ENCODE peak calls at places on chromosomes 2 and 18, in five cellular contexts. N is SK-N-SH, G is OCI-LY7, O is GM23248, T is hepatocyte. A is an unnamed sample.
A peak's percentile ranks its signal among the peaks of the same experiment; 100 is the strongest.

GRCh38 chr2:286774-287392 is 1.0 kb downstream of the ALKAL2 start:
- DNase-seq in G (no peak), N (peak; percentile 42), T (peak; percentile 16), O (no peak), A (no peak)

GRCh38 chr2:96546321-96546720 is 9.8 kb downstream of the ARID5A start:
- DNase-seq in O (no peak), T (no peak), G (no peak), N (no peak), A (no peak)

GRCh38 chr2:100262555-100263320 is 59.6 kb downstream of the LONRF2 start:
- DNase-seq in N (peak; percentile 78), O (peak; percentile 50), T (peak; percentile 69), G (peak; percentile 66), A (peak; percentile 54)

GRCh38 chr2:171318463-171318934 is 115.3 kb downstream of the METTL8 start:
- DNase-seq in O (peak; percentile 19), G (peak; percentile 58), N (no peak), T (no peak), A (no peak)

GRCh38 chr2:48423376-48423775 is 106.6 kb upstream of the STON1 start:
- DNase-seq in G (no peak), O (peak; percentile 96), T (no peak), N (no peak), A (no peak)

GRCh38 chr2:206521612-206522011 is 78.3 kb downstream of the ADAM23 start:
- DNase-seq in O (no peak), N (no peak), T (no peak), G (no peak), A (no peak)

GRCh38 chr18:7822435-7823425 is 255.6 kb downstream of the PTPRM start:
- DNase-seq in O (no peak), N (no peak), G (peak; percentile 16), T (no peak), A (no peak)

GRCh38 chr18:11951390-11951851 is 29.9 kb upstream of the IMPA2 start:
- DNase-seq in O (no peak), N (no peak), T (peak; percentile 30), G (no peak), A (no peak)

GRCh38 chr18:58490238-58490637 is 138.7 kb downstream of the ALPK2 start:
- DNase-seq in O (no peak), G (no peak), T (no peak), N (no peak), A (no peak)

GRCh38 chr2:194822657-194823056 is 834.4 kb upstream of the SLC39A10 start:
- DNase-seq in T (no peak), O (no peak), G (no peak), N (no peak), A (peak; percentile 18)

GRCh38 chr18:3758531-3758930 is 308.6 kb downstream of the TGIF1 start:
- DNase-seq in T (no peak), N (no peak), G (no peak), O (peak; percentile 49), A (peak; percentile 6)

GRCh38 chr2:134154269-134154668 is 99.6 kb upstream of the MGAT5 start:
- DNase-seq in N (no peak), G (peak; percentile 16), O (no peak), T (no peak), A (no peak)

GRCh38 chr2:44804406-44805235 is 136.9 kb upstream of the SIX3 start:
- DNase-seq in O (no peak), T (no peak), N (no peak), G (no peak), A (no peak)

GRCh38 chr2:23589739-23590138 is 204.8 kb downstream of the KLHL29 start:
- DNase-seq in T (no peak), N (no peak), O (no peak), G (no peak), A (no peak)

GRCh38 chr2:215454519-215454918 is 18.7 kb upstream of the FN1 start:
- DNase-seq in G (peak; percentile 33), N (peak; percentile 42), O (peak; percentile 55), T (peak; percentile 47), A (peak; percentile 12)

GRCh38 chr2:96259497-96259921 is 6.3 kb downstream of the TMEM127 start:
- DNase-seq in N (no peak), O (no peak), G (no peak), T (peak; percentile 28), A (no peak)

GRCh38 chr2:102703748-102704147 is 58.1 kb upstream of the TMEM182 start:
- DNase-seq in T (peak; percentile 54), G (peak; percentile 7), N (no peak), O (peak; percentile 46), A (peak; percentile 23)

GRCh38 chr2:64918220-64918886 is 70.8 kb upstream of the SLC1A4 start:
- DNase-seq in N (no peak), G (no peak), T (no peak), O (no peak), A (no peak)

GRCh38 chr18:58576641-58577251 is 52.1 kb downstream of the ALPK2 start:
- DNase-seq in N (no peak), T (no peak), O (no peak), G (no peak), A (no peak)

GRCh38 chr18:26867471-26867870 is 2.0 kb upstream of the AQP4 start:
- DNase-seq in O (no peak), T (no peak), G (no peak), N (no peak), A (no peak)

GRCh38 chr2:170177950-170178781 is at the start of gene MYO3B:
- DNase-seq in G (no peak), T (no peak), N (no peak), O (peak; percentile 81), A (no peak)

GRCh38 chr2:85737481-85737880 is 16.3 kb upstream of the ATOH8 start:
- DNase-seq in O (peak; percentile 97), G (no peak), T (peak; percentile 58), N (no peak), A (no peak)

GRCh38 chr2:25996844-25997243 is 14.5 kb upstream of the KIF3C start:
- DNase-seq in G (no peak), O (peak; percentile 31), N (no peak), T (no peak), A (no peak)

GRCh38 chr18:4831791-4832375 is 365.2 kb downstream of the AKAIN1 start:
- DNase-seq in T (no peak), G (no peak), N (no peak), O (no peak), A (no peak)

GRCh38 chr2:28389399-28390240 is 3.0 kb upstream of the FOSL2 start:
- DNase-seq in T (no peak), O (no peak), N (peak; percentile 89), G (no peak), A (no peak)

GRCh38 chr18:59272221-59272888 is 899 bp downstream of the RAX start:
- DNase-seq in O (peak; percentile 52), T (no peak), G (no peak), N (peak; percentile 32), A (no peak)

GRCh38 chr2:209426432-209426831 is 2.6 kb downstream of the MAP2 start:
- DNase-seq in O (no peak), G (no peak), N (peak; percentile 9), T (no peak), A (no peak)

GRCh38 chr2:67289921-67290371 is 107.2 kb upstream of the ETAA1 start:
- DNase-seq in N (no peak), T (no peak), G (no peak), O (peak; percentile 90), A (no peak)

GRCh38 chr2:169891593-169892298 is 64.5 kb downstream of the UBR3 start:
- DNase-seq in N (no peak), G (no peak), T (peak; percentile 30), O (peak; percentile 19), A (no peak)

GRCh38 chr2:176689711-176690110 is 420.5 kb downstream of the MTX2 start:
- DNase-seq in G (no peak), O (no peak), N (no peak), T (no peak), A (no peak)

GRCh38 chr2:71536311-71536710 is 83.0 kb downstream of the DYSF start:
- DNase-seq in N (no peak), T (no peak), G (no peak), O (peak; percentile 82), A (no peak)

GRCh38 chr18:35343488-35343935 is 708 bp downstream of the ZNF24 start:
- DNase-seq in G (no peak), T (no peak), N (no peak), O (no peak), A (no peak)
- H3K4me1 ChIP-seq in G (peaks cover 24% of the 10 kb centered on the region), T (peaks cover 20% of the 10 kb centered on the region), N (peaks cover 15% of the 10 kb centered on the region), O (peaks cover 20% of the 10 kb centered on the region), A (peaks cover 11% of the 10 kb centered on the region)

DNA sequence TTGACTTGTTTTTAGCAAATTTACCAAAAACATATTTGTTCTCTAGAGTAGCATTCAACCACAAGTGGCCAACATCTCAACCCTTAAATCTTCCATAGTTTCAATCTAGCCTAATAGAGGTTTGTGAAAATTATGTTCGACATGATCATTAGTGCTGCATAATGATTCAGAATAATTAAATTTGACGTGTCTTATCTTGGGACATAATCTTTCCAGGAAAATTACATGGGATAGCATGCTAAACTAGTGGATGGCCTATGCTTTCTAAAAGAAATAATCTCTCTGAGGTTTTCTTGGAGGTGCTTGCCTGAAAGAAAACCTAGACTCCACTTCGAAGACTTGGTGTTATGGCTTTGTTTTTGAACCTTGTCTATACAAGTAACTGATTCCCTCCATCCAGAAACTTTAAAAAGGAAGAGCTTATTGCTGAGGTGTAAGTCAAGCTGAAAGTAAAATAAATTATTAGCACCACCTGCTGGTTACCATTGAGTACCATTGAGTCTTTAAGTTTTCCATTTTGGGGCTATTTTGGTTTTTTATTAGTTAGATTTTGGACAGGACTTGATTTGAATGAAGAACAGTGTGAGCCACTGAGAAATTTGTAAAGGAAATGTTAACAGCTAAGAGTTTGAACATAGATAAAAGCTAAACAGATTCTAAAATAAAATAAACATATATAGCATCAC is 32.7 kb downstream of the COX7A2L start:
- DNase-seq in G (peak; percentile 60), T (peak; percentile 34), O (peak; percentile 60), N (no peak), A (peak; percentile 7)
- TF ChIP-seq EZH2phosphoT487 in G (no peak), T (no peak), O (no peak), N (no peak), A (no peak)

GRCh38 chr2:38181802-38182517 is 106.0 kb upstream of the CYP1B1 start:
- DNase-seq in N (no peak), G (no peak), T (no peak), O (no peak), A (no peak)
- H3K4me1 ChIP-seq in N (no peaks in the 10 kb centered on the region), G (peaks cover 10% of the 10 kb centered on the region), T (peaks cover 9% of the 10 kb centered on the region), O (peaks cover 49% of the 10 kb centered on the region), A (peaks cover 7% of the 10 kb centered on the region)

GRCh38 chr2:21939961-21940360 is 816.2 kb downstream of the TDRD15 start:
- DNase-seq in O (no peak), N (no peak), T (no peak), G (no peak), A (no peak)
- TF ChIP-seq EZH2phosphoT487 in O (no peak), N (no peak), T (no peak), G (no peak), A (no peak)

DNA sequence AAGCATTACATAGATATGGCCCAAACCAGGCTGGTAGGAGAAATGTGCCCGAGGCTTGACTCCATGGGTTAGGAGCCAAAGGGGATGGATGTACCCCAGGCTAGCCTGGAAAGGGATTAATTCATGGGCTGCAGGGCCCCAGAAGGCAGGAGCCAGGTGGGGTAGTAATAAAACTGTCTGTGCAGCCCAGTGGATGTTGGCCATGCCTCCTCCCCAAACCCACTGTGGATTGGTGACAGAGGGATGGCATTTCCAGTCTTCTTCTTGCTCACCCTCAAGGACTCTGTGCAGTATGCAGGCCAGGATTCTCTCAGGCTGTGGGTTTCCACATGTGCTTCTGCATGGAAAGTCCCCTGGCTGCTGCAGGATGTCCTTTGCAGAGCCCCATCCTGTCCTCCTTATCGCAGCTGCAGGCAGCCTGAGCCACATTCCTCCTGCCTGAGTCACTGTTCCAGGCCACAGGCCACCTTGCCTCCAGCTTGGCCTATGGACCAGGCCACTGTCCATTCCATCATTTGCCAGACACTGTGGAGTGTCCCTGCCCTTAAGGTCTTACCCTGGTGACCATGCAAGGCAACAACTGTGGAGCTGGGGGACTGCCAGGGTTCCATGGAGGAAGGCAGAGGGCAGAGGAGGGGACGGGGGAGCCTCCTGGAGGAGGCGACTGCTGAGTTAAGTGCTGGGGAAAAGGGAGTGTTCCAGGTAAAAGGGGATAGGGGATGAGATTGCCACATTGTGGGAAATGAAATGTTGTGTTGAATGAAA is 38.9 kb downstream of the INO80C start:
- DNase-seq in G (no peak), T (peak; percentile 84), N (no peak), O (peak; percentile 52), A (peak; percentile 34)
- H3K4me1 ChIP-seq in G (no peaks in the 10 kb centered on the region), T (peaks cover 23% of the 10 kb centered on the region), N (peaks cover 10% of the 10 kb centered on the region), O (peaks cover 18% of the 10 kb centered on the region), A (peaks cover 59% of the 10 kb centered on the region)